ENCODE peak calls at places on chromosome 5, in ten cellular contexts. T is aorta, R is iPS DF 6.9, S is GM23248, O is cardiac muscle cell, H is pancreas, E is left ventricle myocardium inferior, K is ovary, N is neuronal stem cell, F is gastrocnemius medialis. W is an unnamed sample. For H3K4me1, the result is how much of the 10 kb centered on the place peaks cover.

GRCh38 chr5:123422433-123423277 is 548 bp downstream of the CEP120 start:
- DNase-seq in T (no peak), R (no peak), S (peak), O (peak), H (no peak), E (no peak), K (no peak), N (peak), F (peak), W (no peak)

GRCh38 chr5:167488371-167488770 is 803.1 kb upstream of the WWC1 start:
- DNase-seq in T (no peak), R (no peak), S (no peak), O (no peak), H (no peak), E (no peak), K (no peak), N (no peak), F (no peak), W (no peak)

GRCh38 chr5:86617309-86617755 is 409 bp upstream of the COX7C start:
- DNase-seq in T (no peak), R (no peak), S (no peak), O (no peak), H (no peak), E (no peak), K (no peak), N (no peak), F (no peak), W (peak)

GRCh38 chr5:95057610-95058009 is 227.3 kb downstream of the MCTP1 start:
- DNase-seq in T (no peak), R (no peak), S (no peak), O (no peak), H (no peak), E (no peak), K (no peak), N (no peak), F (no peak), W (no peak)

GRCh38 chr5:152349683-152350526 is 55.2 kb downstream of the NMUR2 start:
- DNase-seq in T (peak), R (peak), S (peak), O (peak), H (peak), E (peak), K (no peak), N (peak), F (no peak), W (no peak)

GRCh38 chr5:123670981-123671557 is 159.1 kb downstream of the CSNK1G3 start:
- DNase-seq in T (no peak), R (peak), S (peak), O (peak), H (peak), E (no peak), K (peak), N (peak), F (peak), W (no peak)

GRCh38 chr5:11268894-11269293 is 507.9 kb upstream of the DAP start:
- DNase-seq in T (no peak), R (no peak), S (no peak), O (no peak), H (no peak), E (no peak), K (no peak), N (no peak), F (no peak), W (no peak)

GRCh38 chr5:16812911-16813310 is 123.2 kb downstream of the MYO10 start:
- DNase-seq in T (peak), R (no peak), S (no peak), O (no peak), H (peak), E (no peak), K (peak), N (no peak), F (no peak), W (peak)

GRCh38 chr5:65663804-65664521 is 39.1 kb downstream of the SHLD3 start:
- DNase-seq in T (no peak), R (peak), S (peak), O (peak), H (no peak), E (no peak), K (no peak), N (peak), F (no peak), W (no peak)

GRCh38 chr5:56527174-56527573 is 288.2 kb upstream of the MAP3K1 start:
- DNase-seq in T (no peak), R (no peak), S (no peak), O (no peak), H (no peak), E (no peak), K (no peak), N (no peak), F (no peak), W (no peak)

GRCh38 chr5:61416010-61416409 is 84.0 kb downstream of the ZSWIM6 start:
- DNase-seq in T (no peak), R (no peak), S (no peak), O (no peak), H (no peak), E (no peak), K (no peak), N (peak), F (no peak), W (no peak)

GRCh38 chr5:83567741-83568530 is 96.4 kb downstream of the VCAN start:
- DNase-seq in T (no peak), R (no peak), S (peak), O (no peak), H (no peak), E (no peak), K (no peak), N (no peak), F (no peak), W (no peak)

GRCh38 chr5:14672508-14673394 is 8.2 kb downstream of the OTULIN start:
- DNase-seq in T (no peak), R (no peak), S (peak), O (no peak), H (no peak), E (no peak), K (no peak), N (no peak), F (no peak), W (no peak)

GRCh38 chr5:151020304-151021031 is at the start of gene GPX3:
- DNase-seq in T (peak), R (peak), S (peak), O (peak), H (peak), E (peak), K (peak), N (peak), F (peak), W (peak)

GRCh38 chr5:151021771-151022170 is 1.4 kb downstream of the GPX3 start:
- DNase-seq in T (no peak), R (no peak), S (no peak), O (no peak), H (no peak), E (no peak), K (no peak), N (no peak), F (no peak), W (no peak)

GRCh38 chr5:151017897-151018296 is 2.5 kb upstream of the GPX3 start:
- DNase-seq in T (no peak), R (no peak), S (no peak), O (no peak), H (no peak), E (no peak), K (no peak), N (no peak), F (peak), W (no peak)

GRCh38 chr5:151018846-151019245 is 1.5 kb upstream of the GPX3 start:
- DNase-seq in T (no peak), R (no peak), S (no peak), O (no peak), H (no peak), E (no peak), K (no peak), N (no peak), F (peak), W (no peak)

DNA sequence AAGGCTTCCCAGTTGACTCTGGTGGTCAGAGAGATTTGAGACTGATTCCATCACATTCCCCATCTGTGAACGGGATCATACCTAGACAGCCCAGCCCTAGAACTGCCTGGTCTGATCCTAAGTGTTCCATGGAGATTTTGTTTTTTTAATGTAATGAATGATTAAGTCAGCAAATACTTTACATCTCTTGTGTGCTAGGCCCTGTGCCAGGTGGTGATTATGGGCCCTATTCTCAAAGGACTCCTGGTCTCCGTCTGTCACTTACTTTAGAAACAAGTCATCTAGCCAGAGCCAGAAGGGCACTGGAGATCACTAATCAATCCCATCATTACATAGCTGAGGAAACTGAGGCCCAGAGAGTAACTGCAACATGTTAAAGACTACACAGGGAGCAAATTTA is 1.1 kb upstream of the GPX3 start:
- DNase-seq in T (no peak), R (no peak), S (no peak), O (no peak), H (no peak), E (no peak), K (no peak), N (no peak), F (peak), W (no peak)
- H3K4me1 ChIP-seq in T (under half), R (under half), S (under half), O (under half), H (under half), E (half or more), K (under half), N (under half), F (under half), W (under half)

GRCh38 chr5:132258102-132259060 is 885 bp downstream of the PDLIM4 start:
- DNase-seq in T (peak), R (no peak), S (peak), O (no peak), H (no peak), E (no peak), K (peak), N (no peak), F (peak), W (no peak)

GRCh38 chr5:132257131-132258101 is at the start of gene PDLIM4:
- DNase-seq in T (peak), R (no peak), S (peak), O (peak), H (no peak), E (no peak), K (peak), N (peak), F (no peak), W (no peak)

GRCh38 chr5:132260714-132261615 is 3.5 kb downstream of the PDLIM4 start:
- DNase-seq in T (peak), R (no peak), S (peak), O (no peak), H (peak), E (peak), K (peak), N (no peak), F (no peak), W (no peak)

GRCh38 chr5:132260051-132260450 is 2.6 kb downstream of the PDLIM4 start:
- DNase-seq in T (no peak), R (no peak), S (peak), O (no peak), H (no peak), E (no peak), K (no peak), N (no peak), F (no peak), W (no peak)

GRCh38 chr5:132259061-132259851 is 1.8 kb downstream of the PDLIM4 start:
- DNase-seq in T (peak), R (no peak), S (peak), O (peak), H (no peak), E (peak), K (peak), N (no peak), F (peak), W (peak)
- H3K4me3 ChIP-seq in T (no peak), R (no peak), S (peak), O (no peak), H (no peak), E (peak), K (peak), N (no peak), F (peak), W (no peak)

GRCh38 chr5:89755024-89755423 is 654.5 kb downstream of the CETN3 start:
- DNase-seq in T (no peak), R (no peak), S (no peak), O (no peak), H (no peak), E (no peak), K (no peak), N (no peak), F (no peak), W (no peak)
- H3K4me1 ChIP-seq in T (under half), R (under half), S (under half), O (under half), H (under half), E (under half), K (under half), N (under half), F (under half), W (under half)

GRCh38 chr5:76527685-76528161 is 95.5 kb downstream of the F2RL2 start:
- DNase-seq in T (no peak), R (no peak), S (no peak), O (no peak), H (no peak), E (no peak), K (no peak), N (no peak), F (no peak), W (no peak)
- H3K4me3 ChIP-seq in T (no peak), R (no peak), S (no peak), O (no peak), H (no peak), E (no peak), K (no peak), N (no peak), F (no peak), W (no peak)

GRCh38 chr5:177433658-177434217 is 7.3 kb downstream of the GRK6 start:
- DNase-seq in T (no peak), R (no peak), S (no peak), O (no peak), H (no peak), E (no peak), K (no peak), N (no peak), F (no peak), W (no peak)
- H3K4me1 ChIP-seq in T (under half), R (under half), S (under half), O (under half), H (under half), E (under half), K (under half), N (under half), F (under half), W (under half)

GRCh38 chr5:126543009-126543408 is 52.0 kb downstream of the ALDH7A1 start:
- DNase-seq in T (no peak), R (no peak), S (no peak), O (no peak), H (no peak), E (no peak), K (no peak), N (no peak), F (no peak), W (no peak)
- H3K4me3 ChIP-seq in T (no peak), R (no peak), S (no peak), O (no peak), H (no peak), E (no peak), K (no peak), N (no peak), F (no peak), W (no peak)

GRCh38 chr5:109192543-109193281 is 217.1 kb downstream of the PJA2 start:
- DNase-seq in T (no peak), R (no peak), S (no peak), O (no peak), H (no peak), E (no peak), K (no peak), N (no peak), F (no peak), W (peak)
- H3K4me1 ChIP-seq in T (under half), R (under half), S (under half), O (under half), H (under half), E (under half), K (under half), N (under half), F (under half), W (under half)

DNA sequence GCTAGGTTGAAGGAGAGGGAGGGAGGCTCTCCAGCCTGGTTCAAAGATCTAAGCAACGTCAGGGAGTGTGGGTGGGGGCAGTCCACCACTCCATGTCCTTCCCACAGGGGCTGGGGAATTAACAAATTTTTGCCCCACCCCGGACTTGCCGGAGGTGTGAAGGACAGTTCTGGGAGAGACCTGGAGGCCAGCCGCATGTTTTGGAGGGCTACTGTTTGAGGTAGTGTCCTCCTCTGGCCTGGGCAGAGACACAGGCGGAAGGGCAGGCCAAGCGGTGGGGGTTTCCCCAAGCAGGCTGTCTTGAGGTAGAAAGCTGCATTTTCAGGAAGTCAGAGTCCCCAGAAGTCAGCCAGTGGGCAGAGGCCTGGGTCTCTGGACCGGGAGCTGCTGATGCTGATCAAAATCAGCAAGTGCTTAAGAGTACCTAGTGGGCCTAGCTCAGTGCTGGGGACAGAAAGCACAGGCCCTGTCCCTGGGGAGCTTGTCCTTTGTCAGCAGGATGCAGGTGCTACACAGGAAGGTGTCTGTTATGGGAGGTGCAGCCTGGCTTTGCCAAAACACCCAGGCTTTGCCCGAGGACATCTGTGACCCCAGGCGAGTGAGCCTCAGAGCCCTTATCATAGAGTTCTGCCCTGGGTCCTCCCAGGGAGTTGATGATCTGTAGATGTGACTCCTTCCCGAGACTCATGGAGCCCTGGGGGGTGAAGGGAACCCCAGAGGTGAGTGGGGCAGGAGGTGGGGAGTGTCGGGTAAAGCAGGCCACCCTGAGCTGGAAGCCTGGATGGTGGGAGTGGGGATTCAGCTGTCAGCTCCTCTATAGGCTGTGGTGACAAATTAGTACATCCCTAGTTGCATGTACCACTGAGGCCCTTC is 18.6 kb downstream of the JADE2 start:
- DNase-seq in T (peak), R (no peak), S (no peak), O (no peak), H (peak), E (peak), K (no peak), N (no peak), F (no peak), W (peak)
- H3K4me3 ChIP-seq in T (no peak), R (no peak), S (no peak), O (no peak), H (no peak), E (no peak), K (no peak), N (no peak), F (no peak), W (no peak)

GRCh38 chr5:77986261-77986660 is 210.1 kb upstream of the TBCA start:
- DNase-seq in T (no peak), R (no peak), S (no peak), O (no peak), H (no peak), E (no peak), K (no peak), N (no peak), F (no peak), W (no peak)
- H3K4me1 ChIP-seq in T (under half), R (under half), S (under half), O (under half), H (under half), E (under half), K (under half), N (under half), F (under half), W (under half)

GRCh38 chr5:64451551-64451950 is 54.3 kb upstream of the RGS7BP start:
- DNase-seq in T (no peak), R (no peak), S (no peak), O (no peak), H (no peak), E (no peak), K (no peak), N (peak), F (no peak), W (no peak)
- H3K4me3 ChIP-seq in T (no peak), R (no peak), S (no peak), O (no peak), H (no peak), E (no peak), K (no peak), N (no peak), F (no peak), W (no peak)